ENCODE peak calls at places on chromosomes 13 and 19, in nine cellular contexts. V is choroid plexus epithelial cell, O is BJ, S is progenitor cell of endocrine pancreas, L is tibial artery, J is ovary, C is left lung, Z is fibroblast of lung, I is fibroblast of mammary gland. H is an unnamed sample.

GRCh38 chr19:38735257-38735686 is 9.0 kb downstream of the CAPN12 start:
- DNase-seq in V (no peak), O (no peak), S (peak), L (no peak), J (no peak), C (no peak), Z (no peak), I (no peak), H (no peak)

GRCh38 chr13:98675837-98676236 is 76.6 kb downstream of the SLC15A1 start:
- DNase-seq in V (no peak), O (no peak), S (no peak), L (no peak), J (no peak), C (no peak), Z (no peak), I (no peak), H (no peak)

GRCh38 chr19:1133471-1133929 is 29.7 kb downstream of the GPX4 start:
- DNase-seq in V (no peak), O (no peak), S (no peak), L (no peak), J (no peak), C (no peak), Z (no peak), I (peak), H (no peak)

GRCh38 chr13:98199480-98199879 is 22.4 kb upstream of the RNF113B start:
- DNase-seq in V (no peak), O (no peak), S (no peak), L (no peak), J (no peak), C (no peak), Z (no peak), I (no peak), H (no peak)

GRCh38 chr13:80166352-80166751 is 174.6 kb downstream of the SPRY2 start:
- DNase-seq in V (peak), O (no peak), S (no peak), L (no peak), J (no peak), C (no peak), Z (no peak), I (no peak), H (no peak)

GRCh38 chr13:41015920-41016319 is 3.2 kb downstream of the ELF1 start:
- DNase-seq in V (no peak), O (no peak), S (no peak), L (no peak), J (no peak), C (no peak), Z (no peak), I (no peak), H (no peak)

GRCh38 chr13:84607614-84608013 is 725.3 kb upstream of the SLITRK1 start:
- DNase-seq in V (peak), O (peak), S (no peak), L (peak), J (no peak), C (no peak), Z (peak), I (peak), H (no peak)

GRCh38 chr19:4583961-4584669 is 24.6 kb upstream of the SEMA6B start:
- DNase-seq in V (no peak), O (no peak), S (no peak), L (no peak), J (no peak), C (no peak), Z (no peak), I (no peak), H (no peak)

GRCh38 chr19:42132030-42132628 is at the start of gene POU2F2:
- DNase-seq in V (no peak), O (no peak), S (no peak), L (peak), J (no peak), C (peak), Z (no peak), I (no peak), H (no peak)

GRCh38 chr19:12112701-12113100 is 27.4 kb downstream of the ZNF20 start:
- DNase-seq in V (no peak), O (no peak), S (no peak), L (no peak), J (no peak), C (no peak), Z (no peak), I (no peak), H (no peak)

GRCh38 chr19:55644191-55644833 is 863 bp downstream of the ZNF581 start:
- DNase-seq in V (no peak), O (no peak), S (no peak), L (no peak), J (no peak), C (no peak), Z (no peak), I (no peak), H (no peak)

GRCh38 chr19:54208784-54209057 is 8.1 kb downstream of the RPS9 start:
- DNase-seq in V (no peak), O (no peak), S (no peak), L (no peak), J (no peak), C (no peak), Z (peak), I (peak), H (no peak)

GRCh38 chr13:95698047-95698749 is 21.3 kb downstream of the DNAJC3 start:
- DNase-seq in V (peak), O (no peak), S (no peak), L (no peak), J (no peak), C (no peak), Z (no peak), I (peak), H (no peak)

GRCh38 chr19:6287269-6287885 is 7.6 kb upstream of the MLLT1 start:
- DNase-seq in V (peak), O (no peak), S (no peak), L (no peak), J (no peak), C (no peak), Z (peak), I (no peak), H (no peak)

GRCh38 chr19:16540948-16541347 is 1.3 kb downstream of the CHERP start:
- DNase-seq in V (no peak), O (no peak), S (no peak), L (no peak), J (no peak), C (no peak), Z (no peak), I (no peak), H (no peak)

GRCh38 chr13:51995677-51996551 is 15.3 kb downstream of the ATP7B start:
- DNase-seq in V (no peak), O (no peak), S (no peak), L (no peak), J (no peak), C (peak), Z (peak), I (no peak), H (no peak)

GRCh38 chr19:1108291-1109031 is 4.7 kb downstream of the GPX4 start:
- DNase-seq in V (no peak), O (no peak), S (no peak), L (no peak), J (no peak), C (no peak), Z (no peak), I (no peak), H (no peak)

GRCh38 chr19:36115453-36116343 is at the start of gene TBCB:
- DNase-seq in V (peak), O (no peak), S (peak), L (peak), J (no peak), C (peak), Z (peak), I (peak), H (peak)

GRCh38 chr13:95603887-95604533 is 40.5 kb downstream of the DZIP1 start:
- DNase-seq in V (peak), O (no peak), S (no peak), L (no peak), J (no peak), C (no peak), Z (peak), I (peak), H (no peak)

GRCh38 chr19:42233638-42234292 is 8.6 kb downstream of the GSK3A start:
- DNase-seq in V (no peak), O (no peak), S (no peak), L (no peak), J (no peak), C (no peak), Z (no peak), I (no peak), H (no peak)

GRCh38 chr19:50831026-50831396 is 2.4 kb downstream of the KLK15 start:
- DNase-seq in V (no peak), O (no peak), S (no peak), L (no peak), J (no peak), C (no peak), Z (no peak), I (no peak), H (no peak)

GRCh38 chr19:17772172-17772571 is 20.9 kb downstream of the FCHO1 start:
- DNase-seq in V (peak), O (no peak), S (no peak), L (no peak), J (no peak), C (no peak), Z (peak), I (peak), H (no peak)

GRCh38 chr19:32658527-32658926 is 16.5 kb downstream of the ANKRD27 start:
- DNase-seq in V (no peak), O (no peak), S (no peak), L (no peak), J (no peak), C (no peak), Z (no peak), I (no peak), H (no peak)

GRCh38 chr19:40231057-40231456 is 4.6 kb upstream of the CCNP start:
- DNase-seq in V (no peak), O (no peak), S (no peak), L (no peak), J (no peak), C (no peak), Z (no peak), I (no peak), H (no peak)

GRCh38 chr19:16856091-16856490 is 26.9 kb downstream of the SIN3B start:
- DNase-seq in V (no peak), O (no peak), S (no peak), L (no peak), J (no peak), C (no peak), Z (no peak), I (peak), H (no peak)

GRCh38 chr13:96904232-96904631 is 90.0 kb downstream of the OXGR1 start:
- DNase-seq in V (no peak), O (no peak), S (no peak), L (no peak), J (no peak), C (no peak), Z (no peak), I (no peak), H (no peak)

GRCh38 chr13:28794370-28794769 is 25.8 kb upstream of the MTUS2 start:
- DNase-seq in V (no peak), O (no peak), S (no peak), L (no peak), J (no peak), C (no peak), Z (no peak), I (no peak), H (no peak)

GRCh38 chr13:28792992-28793391 is 27.1 kb upstream of the MTUS2 start:
- DNase-seq in V (peak), O (peak), S (no peak), L (no peak), J (no peak), C (no peak), Z (peak), I (peak), H (no peak)

GRCh38 chr13:28796938-28797257 is 23.2 kb upstream of the MTUS2 start:
- DNase-seq in V (no peak), O (no peak), S (no peak), L (no peak), J (no peak), C (no peak), Z (no peak), I (no peak), H (no peak)
- TF ChIP-seq CTCF in V (no peak), O (no peak), S (no peak), L (no peak), J (no peak), C (peak), Z (no peak), I (no peak), H (no peak)

GRCh38 chr13:26515721-26516120 is 41.8 kb upstream of the WASF3 start:
- DNase-seq in V (no peak), O (no peak), S (no peak), L (no peak), J (no peak), C (no peak), Z (no peak), I (no peak), H (no peak)

GRCh38 chr13:26517931-26518330 is 39.6 kb upstream of the WASF3 start:
- DNase-seq in V (no peak), O (no peak), S (no peak), L (no peak), J (no peak), C (no peak), Z (no peak), I (no peak), H (no peak)

GRCh38 chr13:26518433-26519084 is 38.9 kb upstream of the WASF3 start:
- DNase-seq in V (peak), O (no peak), S (no peak), L (no peak), J (no peak), C (no peak), Z (no peak), I (no peak), H (no peak)

GRCh38 chr13:26509491-26509890 is 48.0 kb upstream of the WASF3 start:
- DNase-seq in V (no peak), O (no peak), S (no peak), L (no peak), J (no peak), C (no peak), Z (no peak), I (no peak), H (no peak)

DNA sequence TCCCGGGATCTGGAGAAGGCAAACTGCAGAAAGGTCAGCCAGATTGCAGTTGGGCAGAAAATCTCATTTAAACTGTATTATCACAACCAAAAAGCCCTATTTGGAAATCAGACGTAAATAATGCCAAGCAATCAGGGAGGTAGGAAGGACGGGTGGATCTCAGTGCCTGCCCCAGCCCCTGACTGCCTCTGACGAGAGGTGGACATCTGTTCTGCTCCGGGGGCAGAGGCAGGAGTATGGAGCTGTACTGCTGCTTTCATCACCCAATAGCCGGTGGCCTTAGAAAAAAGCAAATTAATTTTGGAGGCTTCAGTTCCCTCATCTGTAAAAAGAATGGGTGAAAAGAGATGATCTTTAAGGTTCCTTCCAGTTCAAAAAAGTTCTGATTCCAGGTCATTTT is 43.6 kb upstream of the WASF3 start:
- DNase-seq in V (no peak), O (no peak), S (no peak), L (no peak), J (no peak), C (no peak), Z (no peak), I (no peak), H (no peak)
- TF ChIP-seq CTCF in V (no peak), O (no peak), S (no peak), L (no peak), J (no peak), C (no peak), Z (no peak), I (no peak), H (no peak)

DNA sequence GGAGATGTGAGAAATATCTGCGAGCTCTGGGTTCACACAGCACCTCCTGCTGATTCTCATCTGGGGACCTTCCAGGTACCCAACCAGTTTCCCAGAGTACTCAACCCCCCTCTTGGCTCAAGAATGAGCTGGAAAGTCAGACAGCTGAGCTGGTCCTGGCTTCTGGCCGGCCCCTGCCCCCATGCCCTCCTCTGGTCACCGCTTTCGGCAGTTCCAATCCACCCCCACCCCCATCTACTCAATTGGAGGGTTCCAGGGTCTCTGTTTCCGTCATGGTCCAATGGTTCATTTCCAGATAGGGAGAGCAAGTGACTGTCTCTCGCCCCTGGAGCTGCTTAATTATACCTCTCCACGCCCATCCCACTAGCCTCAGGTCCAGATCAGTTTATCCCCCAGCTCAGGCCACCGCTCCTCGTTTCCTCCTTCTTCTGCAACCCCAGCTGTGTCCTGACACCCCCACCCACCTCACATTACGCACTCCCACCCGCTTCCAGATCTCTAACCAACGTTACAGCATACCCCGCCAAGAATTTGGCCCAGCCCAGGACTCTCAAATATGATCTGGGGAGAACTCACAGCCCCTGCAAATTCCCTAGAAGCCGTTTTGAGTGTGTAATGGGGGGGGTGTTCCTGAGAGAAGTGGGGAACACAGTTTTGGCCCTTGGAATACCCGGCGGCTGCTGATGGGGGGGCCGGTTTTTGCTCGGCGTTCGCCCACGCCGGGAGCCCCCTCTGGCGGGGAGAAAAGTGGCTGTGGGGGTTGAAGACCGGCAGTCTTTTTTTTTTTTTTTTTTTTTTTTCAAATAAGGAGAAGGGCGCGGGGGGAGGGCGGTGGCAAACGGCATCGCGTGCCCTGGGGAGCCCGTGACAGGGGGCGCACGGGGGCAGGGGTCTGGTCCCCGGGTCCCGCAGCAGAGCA is 1.8 kb upstream of the PDE4A start:
- DNase-seq in V (peak), O (no peak), S (no peak), L (no peak), J (no peak), C (no peak), Z (no peak), I (no peak), H (no peak)
- TF ChIP-seq CTCF in V (peak), O (peak), S (no peak), L (no peak), J (no peak), C (no peak), Z (no peak), I (no peak), H (no peak)

DNA sequence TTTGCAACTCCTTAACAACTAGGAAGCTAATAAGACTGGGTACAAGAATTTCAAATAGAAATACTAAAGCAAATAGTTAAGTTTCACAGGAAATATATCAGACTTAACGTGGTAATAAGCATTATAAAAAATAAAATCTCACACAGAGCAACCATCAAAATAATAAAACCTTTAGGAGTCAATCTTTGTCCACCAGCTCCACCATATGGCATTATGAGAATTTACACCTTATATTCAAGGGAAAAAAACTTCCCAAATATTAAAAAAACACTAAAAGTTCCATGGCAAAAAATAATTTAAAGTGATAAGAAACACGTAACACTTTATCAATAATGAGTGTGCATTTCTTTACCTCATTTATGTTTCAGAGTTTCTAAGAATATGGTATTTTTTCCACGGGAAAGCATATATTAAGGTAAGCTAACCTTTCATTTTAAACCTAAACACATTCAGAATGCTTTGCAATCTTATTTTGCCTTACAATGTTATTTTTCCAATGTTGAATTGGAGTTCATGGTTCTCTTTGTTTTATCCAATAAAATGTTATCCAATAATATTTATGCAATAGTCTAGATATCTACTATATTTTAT is 423.2 kb upstream of the SGCG start:
- DNase-seq in V (peak), O (no peak), S (no peak), L (no peak), J (no peak), C (no peak), Z (peak), I (peak), H (no peak)
- TF ChIP-seq CTCF in V (peak), O (no peak), S (peak), L (peak), J (peak), C (no peak), Z (peak), I (peak), H (no peak)

DNA sequence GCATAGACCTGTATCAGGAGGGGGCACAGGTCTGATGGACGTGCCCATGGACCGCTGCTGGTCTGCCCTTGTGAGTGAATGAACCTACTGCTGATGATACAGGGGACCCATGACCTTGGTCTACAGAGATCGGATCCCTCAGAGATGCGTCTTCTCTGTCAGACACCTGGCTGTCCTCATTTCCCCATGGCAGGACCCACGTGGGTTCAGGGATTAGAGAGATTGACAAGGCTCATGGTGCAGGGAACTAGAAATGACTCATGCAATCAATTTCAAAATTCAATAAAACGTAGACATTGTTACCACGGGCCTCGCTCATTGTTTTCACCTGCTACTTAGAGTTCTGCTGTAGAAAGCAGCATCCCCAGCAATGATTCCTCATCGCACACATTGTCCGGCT is 962 bp upstream of the TPRX1 start:
- DNase-seq in V (no peak), O (no peak), S (no peak), L (no peak), J (no peak), C (no peak), Z (no peak), I (no peak), H (no peak)
- TF ChIP-seq CTCF in V (no peak), O (no peak), S (no peak), L (no peak), J (no peak), C (no peak), Z (no peak), I (no peak), H (no peak)

GRCh38 chr13:33026489-33027152 is 10.4 kb downstream of the KL start:
- DNase-seq in V (no peak), O (no peak), S (no peak), L (no peak), J (no peak), C (no peak), Z (no peak), I (no peak), H (no peak)
- TF ChIP-seq CTCF in V (no peak), O (no peak), S (no peak), L (no peak), J (no peak), C (no peak), Z (no peak), I (no peak), H (no peak)

GRCh38 chr13:89695343-89696257 is 1651.9 kb upstream of the MIR17HG start:
- DNase-seq in V (peak), O (no peak), S (peak), L (no peak), J (no peak), C (no peak), Z (peak), I (peak), H (no peak)
- TF ChIP-seq CTCF in V (peak), O (no peak), S (peak), L (peak), J (no peak), C (peak), Z (no peak), I (peak), H (no peak)

GRCh38 chr19:49113762-49114629 is at the start of gene LIN7B:
- DNase-seq in V (peak), O (no peak), S (peak), L (peak), J (peak), C (peak), Z (peak), I (peak), H (no peak)
- TF ChIP-seq CTCF in V (peak), O (peak), S (peak), L (peak), J (peak), C (peak), Z (no peak), I (no peak), H (no peak)

DNA sequence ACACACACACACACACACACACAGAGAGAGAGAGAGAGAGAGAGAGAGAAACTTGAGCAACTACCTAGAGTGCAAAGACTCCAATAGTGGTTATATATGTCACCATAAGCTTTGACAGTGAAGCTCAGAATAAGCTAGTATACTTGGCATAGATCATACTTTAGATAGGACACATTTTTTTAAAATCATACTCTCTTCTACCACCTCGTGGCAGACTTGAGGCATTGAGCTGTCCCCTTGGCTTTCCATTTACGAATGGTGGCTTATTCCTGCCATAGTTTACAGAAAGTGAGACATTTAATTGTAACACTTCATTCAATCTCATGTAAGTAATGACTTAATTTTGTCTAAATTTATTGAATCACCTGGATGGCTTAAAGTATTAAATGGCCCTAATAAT is 108.2 kb downstream of the EDNRB start:
- DNase-seq in V (peak), O (no peak), S (no peak), L (no peak), J (no peak), C (no peak), Z (peak), I (peak), H (no peak)
- TF ChIP-seq CTCF in V (peak), O (peak), S (peak), L (peak), J (no peak), C (peak), Z (peak), I (peak), H (no peak)